ENCODE peak calls at places on chromosomes 12 and 14, in eight cellular contexts. One of them, this sample, is unnamed.

GRCh38 chr14:60724080-60724618 is at the start of gene SIX4:
- DNase-seq in uterus: peak; percentile 68
- DNase-seq in endodermal cell: peak; percentile 95
- DNase-seq in body of pancreas: peak; percentile 77
- DNase-seq in stomach: peak; percentile 78
- DNase-seq in heart right ventricle: peak; percentile 41
- DNase-seq in tibial nerve: peak; percentile 14
- DNase-seq in upper lobe of right lung: peak; percentile 80
- DNase-seq in this sample: peak; percentile 78

GRCh38 chr14:75926431-75926830 is 55.4 kb downstream of the TGFB3 start:
- DNase-seq in endodermal cell: no peak
- DNase-seq in tibial nerve: no peak
- DNase-seq in uterus: no peak
- DNase-seq in upper lobe of right lung: no peak
- DNase-seq in stomach: no peak
- DNase-seq in body of pancreas: no peak
- DNase-seq in heart right ventricle: no peak
- DNase-seq in this sample: no peak

GRCh38 chr14:76257111-76257803 is 105.5 kb downstream of the GPATCH2L start:
- DNase-seq in body of pancreas: no peak
- DNase-seq in tibial nerve: no peak
- DNase-seq in upper lobe of right lung: no peak
- DNase-seq in endodermal cell: peak; percentile 31
- DNase-seq in heart right ventricle: peak; percentile 17
- DNase-seq in uterus: no peak
- DNase-seq in stomach: no peak
- DNase-seq in this sample: no peak

GRCh38 chr12:45708901-45709300 is 20.6 kb upstream of the ARID2 start:
- DNase-seq in tibial nerve: no peak
- DNase-seq in heart right ventricle: no peak
- DNase-seq in uterus: no peak
- DNase-seq in stomach: no peak
- DNase-seq in upper lobe of right lung: no peak
- DNase-seq in endodermal cell: no peak
- DNase-seq in body of pancreas: no peak
- DNase-seq in this sample: no peak

GRCh38 chr14:99268776-99269510 is 3.1 kb downstream of the BCL11B start:
- DNase-seq in heart right ventricle: no peak
- DNase-seq in upper lobe of right lung: no peak
- DNase-seq in body of pancreas: no peak
- DNase-seq in endodermal cell: peak; percentile 77
- DNase-seq in uterus: no peak
- DNase-seq in stomach: no peak
- DNase-seq in tibial nerve: no peak
- DNase-seq in this sample: no peak

GRCh38 chr12:93002278-93003054 is 73.4 kb upstream of the EEA1 start:
- DNase-seq in heart right ventricle: peak; percentile 32
- DNase-seq in tibial nerve: no peak
- DNase-seq in endodermal cell: no peak
- DNase-seq in uterus: no peak
- DNase-seq in stomach: no peak
- DNase-seq in upper lobe of right lung: no peak
- DNase-seq in body of pancreas: no peak
- DNase-seq in this sample: no peak

GRCh38 chr14:64503434-64504309 is at the start of gene ZBTB25:
- DNase-seq in heart right ventricle: peak; percentile 83
- DNase-seq in endodermal cell: peak; percentile 96
- DNase-seq in tibial nerve: peak; percentile 78
- DNase-seq in upper lobe of right lung: peak; percentile 97
- DNase-seq in uterus: peak; percentile 88
- DNase-seq in body of pancreas: peak; percentile 86
- DNase-seq in stomach: peak; percentile 89
- DNase-seq in this sample: peak; percentile 94

GRCh38 chr12:62693291-62694040 is 226.8 kb downstream of the MON2 start:
- DNase-seq in tibial nerve: no peak
- DNase-seq in endodermal cell: no peak
- DNase-seq in stomach: no peak
- DNase-seq in upper lobe of right lung: no peak
- DNase-seq in heart right ventricle: no peak
- DNase-seq in body of pancreas: no peak
- DNase-seq in uterus: peak; percentile 49
- DNase-seq in this sample: no peak

GRCh38 chr14:50560929-50561280 is 960 bp downstream of the ATL1 start:
- DNase-seq in upper lobe of right lung: peak; percentile 93
- DNase-seq in stomach: peak; percentile 74
- DNase-seq in endodermal cell: peak; percentile 65
- DNase-seq in tibial nerve: peak; percentile 81
- DNase-seq in heart right ventricle: peak; percentile 69
- DNase-seq in body of pancreas: peak; percentile 74
- DNase-seq in uterus: peak; percentile 84
- DNase-seq in this sample: peak; percentile 90

GRCh38 chr12:112599871-112600270 is 181.1 kb downstream of the PTPN11 start:
- DNase-seq in tibial nerve: no peak
- DNase-seq in stomach: no peak
- DNase-seq in heart right ventricle: no peak
- DNase-seq in upper lobe of right lung: no peak
- DNase-seq in body of pancreas: no peak
- DNase-seq in endodermal cell: no peak
- DNase-seq in uterus: no peak
- DNase-seq in this sample: no peak

GRCh38 chr12:67786086-67786485 is 137.5 kb downstream of the DYRK2 start:
- DNase-seq in endodermal cell: no peak
- DNase-seq in stomach: no peak
- DNase-seq in tibial nerve: no peak
- DNase-seq in heart right ventricle: no peak
- DNase-seq in uterus: no peak
- DNase-seq in upper lobe of right lung: no peak
- DNase-seq in body of pancreas: no peak
- DNase-seq in this sample: no peak
- H3K4me1 ChIP-seq in endodermal cell: peaks cover 3% of the 10 kb centered on the region
- H3K4me1 ChIP-seq in stomach: no peaks in the 10 kb centered on the region
- H3K4me1 ChIP-seq in tibial nerve: no peaks in the 10 kb centered on the region
- H3K4me1 ChIP-seq in heart right ventricle: peaks cover 8% of the 10 kb centered on the region
- H3K4me1 ChIP-seq in uterus: no peaks in the 10 kb centered on the region
- H3K4me1 ChIP-seq in upper lobe of right lung: no peaks in the 10 kb centered on the region
- H3K4me1 ChIP-seq in body of pancreas: peaks cover 3% of the 10 kb centered on the region
- H3K4me1 ChIP-seq in this sample: no peaks in the 10 kb centered on the region

GRCh38 chr12:118436002-118436724 is 59.8 kb downstream of the SUDS3 start:
- DNase-seq in heart right ventricle: peak; percentile 10
- DNase-seq in upper lobe of right lung: no peak
- DNase-seq in tibial nerve: no peak
- DNase-seq in endodermal cell: peak; percentile 82
- DNase-seq in body of pancreas: no peak
- DNase-seq in uterus: no peak
- DNase-seq in stomach: no peak
- DNase-seq in this sample: no peak
- TF ChIP-seq CTCF in heart right ventricle: peak; percentile 46
- TF ChIP-seq CTCF in upper lobe of right lung: peak; percentile 9
- TF ChIP-seq CTCF in tibial nerve: no peak
- TF ChIP-seq CTCF in endodermal cell: peak; percentile 84
- TF ChIP-seq CTCF in body of pancreas: peak; percentile 31
- TF ChIP-seq CTCF in uterus: no peak
- TF ChIP-seq CTCF in stomach: no peak
- TF ChIP-seq CTCF in this sample: no peak

GRCh38 chr14:21209185-21209584 is 53.3 kb upstream of the OR5AU1 start:
- DNase-seq in heart right ventricle: no peak
- DNase-seq in upper lobe of right lung: no peak
- DNase-seq in uterus: no peak
- DNase-seq in stomach: no peak
- DNase-seq in endodermal cell: no peak
- DNase-seq in body of pancreas: no peak
- DNase-seq in tibial nerve: no peak
- DNase-seq in this sample: no peak

GRCh38 chr14:21208554-21208953 is 52.7 kb upstream of the OR5AU1 start:
- DNase-seq in uterus: no peak
- DNase-seq in tibial nerve: no peak
- DNase-seq in endodermal cell: no peak
- DNase-seq in body of pancreas: no peak
- DNase-seq in heart right ventricle: no peak
- DNase-seq in stomach: no peak
- DNase-seq in upper lobe of right lung: no peak
- DNase-seq in this sample: no peak

GRCh38 chr14:21206753-21207684 is 51.2 kb upstream of the OR5AU1 start:
- DNase-seq in upper lobe of right lung: no peak
- DNase-seq in heart right ventricle: no peak
- DNase-seq in endodermal cell: no peak
- DNase-seq in uterus: no peak
- DNase-seq in tibial nerve: no peak
- DNase-seq in stomach: no peak
- DNase-seq in body of pancreas: no peak
- DNase-seq in this sample: no peak

GRCh38 chr14:21211509-21211908 is 55.6 kb upstream of the OR5AU1 start:
- DNase-seq in tibial nerve: no peak
- DNase-seq in upper lobe of right lung: no peak
- DNase-seq in stomach: no peak
- DNase-seq in endodermal cell: no peak
- DNase-seq in heart right ventricle: no peak
- DNase-seq in body of pancreas: no peak
- DNase-seq in uterus: no peak
- DNase-seq in this sample: no peak

DNA sequence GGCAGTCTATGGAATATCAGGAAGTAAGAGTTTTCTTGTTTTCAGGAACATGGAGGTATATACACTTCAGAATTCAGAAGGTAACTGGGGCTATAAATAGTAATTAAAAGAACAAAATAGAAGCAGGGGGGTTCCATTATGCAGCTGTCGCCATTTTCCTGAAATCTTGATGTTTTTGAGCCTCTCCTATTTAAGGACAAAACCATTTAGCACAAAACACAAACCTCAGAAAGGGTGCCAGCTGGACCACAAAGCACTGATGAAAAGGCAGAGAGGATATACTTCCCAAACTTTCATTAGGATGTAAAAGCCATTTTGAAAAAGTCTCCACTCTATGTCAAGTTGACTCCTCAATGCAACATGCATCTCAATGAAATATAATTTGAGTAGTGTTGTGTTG is 54.2 kb upstream of the OR5AU1 start:
- DNase-seq in tibial nerve: no peak
- DNase-seq in uterus: no peak
- DNase-seq in stomach: no peak
- DNase-seq in endodermal cell: no peak
- DNase-seq in body of pancreas: no peak
- DNase-seq in upper lobe of right lung: no peak
- DNase-seq in heart right ventricle: no peak
- DNase-seq in this sample: no peak
- H3K36me3 ChIP-seq in tibial nerve: peaks cover 28% of the 10 kb centered on the region
- H3K36me3 ChIP-seq in uterus: no peaks in the 10 kb centered on the region
- H3K36me3 ChIP-seq in stomach: peaks cover 100% of the 10 kb centered on the region
- H3K36me3 ChIP-seq in endodermal cell: peaks cover 95% of the 10 kb centered on the region
- H3K36me3 ChIP-seq in body of pancreas: peaks cover 33% of the 10 kb centered on the region
- H3K36me3 ChIP-seq in upper lobe of right lung: peaks cover 88% of the 10 kb centered on the region
- H3K36me3 ChIP-seq in heart right ventricle: peaks cover 2% of the 10 kb centered on the region
- H3K36me3 ChIP-seq in this sample: peaks cover 99% of the 10 kb centered on the region

GRCh38 chr14:101875726-101876268 is 88.6 kb upstream of the DYNC1H1 start:
- DNase-seq in endodermal cell: no peak
- DNase-seq in tibial nerve: no peak
- DNase-seq in heart right ventricle: no peak
- DNase-seq in stomach: no peak
- DNase-seq in uterus: no peak
- DNase-seq in body of pancreas: no peak
- DNase-seq in upper lobe of right lung: no peak
- DNase-seq in this sample: no peak

GRCh38 chr14:101873401-101873800 is 91.0 kb upstream of the DYNC1H1 start:
- DNase-seq in body of pancreas: no peak
- DNase-seq in tibial nerve: no peak
- DNase-seq in uterus: no peak
- DNase-seq in heart right ventricle: no peak
- DNase-seq in stomach: no peak
- DNase-seq in upper lobe of right lung: no peak
- DNase-seq in endodermal cell: no peak
- DNase-seq in this sample: no peak

GRCh38 chr14:101875041-101875725 is 89.2 kb upstream of the DYNC1H1 start:
- DNase-seq in heart right ventricle: no peak
- DNase-seq in tibial nerve: no peak
- DNase-seq in endodermal cell: no peak
- DNase-seq in upper lobe of right lung: no peak
- DNase-seq in body of pancreas: no peak
- DNase-seq in stomach: no peak
- DNase-seq in uterus: no peak
- DNase-seq in this sample: no peak

GRCh38 chr14:101872333-101872732 is 92.0 kb upstream of the DYNC1H1 start:
- DNase-seq in upper lobe of right lung: no peak
- DNase-seq in uterus: no peak
- DNase-seq in endodermal cell: no peak
- DNase-seq in body of pancreas: no peak
- DNase-seq in stomach: no peak
- DNase-seq in tibial nerve: no peak
- DNase-seq in heart right ventricle: no peak
- DNase-seq in this sample: no peak

DNA sequence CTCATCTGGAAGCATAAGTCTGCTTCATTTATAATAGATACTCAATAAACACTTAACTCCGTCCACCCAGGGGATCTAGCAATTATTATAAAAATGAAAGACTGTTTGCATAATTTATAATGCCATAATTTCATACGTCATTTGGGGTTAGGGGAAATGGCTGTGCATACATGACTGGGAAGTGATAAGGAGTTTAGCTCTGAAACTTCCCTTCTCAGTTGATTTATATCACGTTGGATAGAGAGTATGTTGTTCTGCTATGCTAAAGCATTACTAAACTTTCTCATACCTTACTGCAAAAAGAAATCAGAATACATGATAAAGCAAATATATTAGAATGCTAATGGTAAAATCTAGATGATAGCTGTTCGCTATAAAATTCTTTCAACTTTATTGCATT is 90.4 kb upstream of the DYNC1H1 start:
- DNase-seq in heart right ventricle: no peak
- DNase-seq in stomach: no peak
- DNase-seq in upper lobe of right lung: no peak
- DNase-seq in endodermal cell: no peak
- DNase-seq in body of pancreas: no peak
- DNase-seq in uterus: no peak
- DNase-seq in tibial nerve: no peak
- DNase-seq in this sample: no peak
- H3K4me1 ChIP-seq in heart right ventricle: peaks cover 56% of the 10 kb centered on the region
- H3K4me1 ChIP-seq in stomach: peaks cover 65% of the 10 kb centered on the region
- H3K4me1 ChIP-seq in upper lobe of right lung: peaks cover 16% of the 10 kb centered on the region
- H3K4me1 ChIP-seq in endodermal cell: no peaks in the 10 kb centered on the region
- H3K4me1 ChIP-seq in body of pancreas: peaks cover 60% of the 10 kb centered on the region
- H3K4me1 ChIP-seq in uterus: peaks cover 3% of the 10 kb centered on the region
- H3K4me1 ChIP-seq in tibial nerve: no peaks in the 10 kb centered on the region
- H3K4me1 ChIP-seq in this sample: peaks cover 7% of the 10 kb centered on the region

This sample was measured in left lung.